ENCODE peak calls at places on chromosome 3, in four cellular contexts. T is HepG2, F is K562, K is GM12878. G is an unnamed sample.

GRCh38 chr3:122060044-122060694 is 5.0 kb downstream of the CD86 start:
- DNase-seq in K (no peak), F (no peak), T (no peak), G (no peak)

GRCh38 chr3:131110087-131110486 is 83.4 kb downstream of the NEK11 start:
- DNase-seq in T (no peak), K (no peak), F (no peak), G (no peak)

GRCh38 chr3:44648564-44649229 is at the start of gene ZNF35:
- DNase-seq in K (peak; percentile 41), F (peak; percentile 93), T (no peak), G (peak; percentile 80)

GRCh38 chr3:69090021-69090420 is 5.3 kb downstream of the ARL6IP5 start:
- DNase-seq in K (no peak), T (no peak), F (no peak), G (no peak)

GRCh38 chr3:13420817-13421755 is 964 bp upstream of the NUP210 start:
- DNase-seq in T (no peak), K (peak; percentile 57), F (peak; percentile 69), G (no peak)

GRCh38 chr3:149472393-149472792 is 2.1 kb upstream of the TM4SF4 start:
- DNase-seq in T (no peak), K (no peak), F (no peak), G (no peak)

GRCh38 chr3:29274667-29275066 is 6.2 kb upstream of the RBMS3 start:
- DNase-seq in T (no peak), F (no peak), K (no peak), G (no peak)

GRCh38 chr3:157082305-157082981 is 77.5 kb downstream of the CCNL1 start:
- DNase-seq in T (no peak), F (no peak), K (no peak), G (no peak)

GRCh38 chr3:142724682-142725351 is 983 bp downstream of the TRPC1 start:
- DNase-seq in T (peak; percentile 68), F (peak; percentile 36), K (no peak), G (peak; percentile 60)

GRCh38 chr3:145422541-145422940 is 738.4 kb downstream of the PLOD2 start:
- DNase-seq in K (no peak), T (no peak), F (no peak), G (no peak)

GRCh38 chr3:12658593-12659058 is 5.3 kb downstream of the RAF1 start:
- DNase-seq in T (no peak), F (no peak), K (no peak), G (no peak)

GRCh38 chr3:136055491-136055890 is 90.0 kb downstream of the PPP2R3A start:
- DNase-seq in T (no peak), K (no peak), F (no peak), G (no peak)

GRCh38 chr3:126378341-126378751 is 16.4 kb upstream of the CFAP100 start:
- DNase-seq in T (no peak), F (no peak), K (no peak), G (no peak)

GRCh38 chr3:126377211-126377610 is 17.5 kb upstream of the CFAP100 start:
- DNase-seq in K (no peak), T (no peak), F (no peak), G (no peak)

GRCh38 chr3:126376464-126376863 is 18.2 kb upstream of the CFAP100 start:
- DNase-seq in K (no peak), F (no peak), T (no peak), G (no peak)

GRCh38 chr3:126375835-126376331 is 18.7 kb upstream of the KLF15 start:
- DNase-seq in K (no peak), T (no peak), F (no peak), G (no peak)

DNA sequence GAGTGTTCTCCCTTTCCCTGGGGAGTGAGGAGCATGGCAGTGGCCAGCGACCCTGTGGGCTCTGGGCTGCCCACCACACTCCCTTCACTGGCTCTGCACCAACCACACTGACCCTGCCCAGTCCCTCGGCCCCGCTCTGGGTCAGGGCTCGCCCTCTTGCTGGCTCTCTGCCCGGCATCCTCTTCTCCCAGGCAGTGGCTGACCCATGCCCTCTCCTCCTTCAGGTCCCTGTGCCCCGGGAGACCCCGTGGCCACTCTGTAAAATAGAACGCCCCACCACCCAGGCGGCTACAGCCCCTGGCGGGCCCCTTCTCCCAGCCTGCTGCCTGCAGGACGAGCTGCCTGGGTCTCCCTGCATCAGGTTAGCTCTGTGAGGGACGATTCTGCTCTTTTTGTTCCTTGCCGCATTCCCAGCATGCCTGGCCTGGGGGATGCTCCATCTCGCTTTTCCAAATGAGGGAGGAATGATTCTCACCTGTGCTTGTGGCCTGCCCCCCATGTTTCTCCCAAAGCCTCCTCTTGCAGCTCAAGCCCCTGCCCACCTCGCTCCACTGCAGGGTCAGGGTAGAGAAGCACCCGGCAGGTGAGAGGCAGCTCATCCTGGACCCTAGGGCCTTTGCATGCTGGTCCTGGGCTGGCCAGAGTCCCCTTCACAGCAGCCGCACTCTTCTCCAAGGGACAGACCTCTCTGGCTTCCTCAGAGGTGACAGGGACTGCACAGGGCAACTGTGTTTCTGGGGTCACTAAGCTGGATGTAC is 14.5 kb upstream of the CFAP100 start:
- DNase-seq in F (no peak), T (no peak), K (no peak), G (no peak)
- TF ChIP-seq FOXK2 in F (no peak), T (no peak), K (no peak), G (no peak)

DNA sequence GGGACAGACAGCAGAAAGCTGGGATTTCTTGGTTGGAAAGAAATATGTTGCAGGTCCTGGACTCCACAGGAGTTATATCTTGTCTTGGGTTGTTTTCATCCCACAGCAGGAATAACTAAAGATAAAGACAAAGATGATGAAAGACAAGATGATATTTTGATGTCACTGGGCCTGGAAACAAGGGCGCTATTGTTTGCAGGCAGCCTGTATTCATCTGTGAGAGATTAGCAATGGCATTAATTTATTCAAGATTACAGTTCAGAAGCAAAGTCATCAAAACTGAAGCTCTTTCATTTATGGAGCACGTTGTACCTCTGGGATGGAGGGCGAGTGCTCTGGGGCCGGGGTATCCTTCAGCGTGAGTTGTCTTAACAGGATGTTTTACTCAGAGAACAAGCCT is 213.8 kb downstream of the LRTM1 start:
- DNase-seq in K (no peak), F (no peak), T (no peak), G (no peak)
- TF ChIP-seq FOXK2 in K (no peak), F (no peak), T (no peak), G (no peak)

DNA sequence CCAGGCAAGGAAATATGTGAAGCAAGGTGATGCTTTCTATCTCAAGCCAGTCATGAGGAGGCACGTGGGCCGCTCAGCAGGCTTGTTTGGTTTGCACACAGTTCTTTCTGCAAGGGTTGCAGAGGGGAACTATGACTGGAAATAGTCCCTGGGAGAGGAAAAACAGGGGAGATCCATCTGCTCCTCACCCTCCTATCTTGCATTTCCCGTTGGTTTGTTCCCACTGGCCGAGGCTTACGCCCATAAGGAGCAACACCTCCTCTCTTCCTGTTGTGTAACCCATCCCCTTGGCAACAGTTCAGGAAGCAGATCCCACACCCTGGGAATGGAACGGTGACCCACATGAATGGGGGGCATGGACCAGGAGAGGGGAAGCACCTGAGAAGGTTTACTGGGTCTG is 72.1 kb upstream of the MAGI1 start:
- DNase-seq in F (no peak), K (no peak), T (peak; percentile 12), G (no peak)
- TF ChIP-seq FOXK2 in F (no peak), K (no peak), T (no peak), G (no peak)

GRCh38 chr3:46359748-46360509 is 6.0 kb downstream of the CCR2 start:
- DNase-seq in T (no peak), F (no peak), K (peak; percentile 68), G (no peak)
- TF ChIP-seq FOXK2 in T (no peak), F (no peak), K (no peak), G (no peak)

G was measured in HEK293T.